ENCODE peak calls at places on chromosomes 3 and 15, in seven cellular contexts. One of them, this sample, is unnamed.

GRCh38 chr3:4043867-4044575 is 244.8 kb downstream of the LRRN1 start:
- DNase-seq in iris pigment epithelial cell: no peak
- DNase-seq in stimulated activated CD4-positive, alpha-beta T cell treated with anti-CD3 and anti-CD28 coated beads, Interleukin-4, amount 100 ng/mL, for 1 hour: no peak
- DNase-seq in activated CD8-positive, alpha-beta memory T cell treated with anti-CD3 and anti-CD28 coated beads, Interleukin-2, amount 50 U/mL, for 48 hours: no peak
- DNase-seq in effector memory CD8-positive, alpha-beta T cell: no peak
- DNase-seq in central memory CD4-positive, alpha-beta T cell: no peak
- DNase-seq in activated naive CD4-positive, alpha-beta T cell treated with anti-CD3 and anti-CD28 coated beads for 36 hours: no peak
- DNase-seq in this sample: peak; percentile 65

GRCh38 chr3:64157150-64158035 is 67.9 kb downstream of the PRICKLE2 start:
- DNase-seq in iris pigment epithelial cell: no peak
- DNase-seq in stimulated activated CD4-positive, alpha-beta T cell treated with anti-CD3 and anti-CD28 coated beads, Interleukin-4, amount 100 ng/mL, for 1 hour: no peak
- DNase-seq in activated CD8-positive, alpha-beta memory T cell treated with anti-CD3 and anti-CD28 coated beads, Interleukin-2, amount 50 U/mL, for 48 hours: no peak
- DNase-seq in effector memory CD8-positive, alpha-beta T cell: no peak
- DNase-seq in central memory CD4-positive, alpha-beta T cell: no peak
- DNase-seq in activated naive CD4-positive, alpha-beta T cell treated with anti-CD3 and anti-CD28 coated beads for 36 hours: no peak
- DNase-seq in this sample: no peak

GRCh38 chr3:103006541-103006940 is 571.7 kb downstream of the ZPLD1 start:
- DNase-seq in iris pigment epithelial cell: no peak
- DNase-seq in stimulated activated CD4-positive, alpha-beta T cell treated with anti-CD3 and anti-CD28 coated beads, Interleukin-4, amount 100 ng/mL, for 1 hour: no peak
- DNase-seq in activated CD8-positive, alpha-beta memory T cell treated with anti-CD3 and anti-CD28 coated beads, Interleukin-2, amount 50 U/mL, for 48 hours: no peak
- DNase-seq in effector memory CD8-positive, alpha-beta T cell: no peak
- DNase-seq in central memory CD4-positive, alpha-beta T cell: no peak
- DNase-seq in activated naive CD4-positive, alpha-beta T cell treated with anti-CD3 and anti-CD28 coated beads for 36 hours: no peak
- DNase-seq in this sample: no peak

GRCh38 chr15:71761649-71762048 is 48.7 kb upstream of the NR2E3 start:
- DNase-seq in iris pigment epithelial cell: peak; percentile 93
- DNase-seq in stimulated activated CD4-positive, alpha-beta T cell treated with anti-CD3 and anti-CD28 coated beads, Interleukin-4, amount 100 ng/mL, for 1 hour: no peak
- DNase-seq in activated CD8-positive, alpha-beta memory T cell treated with anti-CD3 and anti-CD28 coated beads, Interleukin-2, amount 50 U/mL, for 48 hours: no peak
- DNase-seq in effector memory CD8-positive, alpha-beta T cell: no peak
- DNase-seq in central memory CD4-positive, alpha-beta T cell: no peak
- DNase-seq in activated naive CD4-positive, alpha-beta T cell treated with anti-CD3 and anti-CD28 coated beads for 36 hours: no peak
- DNase-seq in this sample: peak; percentile 72

GRCh38 chr3:127639173-127640030 is 10.4 kb downstream of the PODXL2 start:
- DNase-seq in iris pigment epithelial cell: peak; percentile 74
- DNase-seq in stimulated activated CD4-positive, alpha-beta T cell treated with anti-CD3 and anti-CD28 coated beads, Interleukin-4, amount 100 ng/mL, for 1 hour: no peak
- DNase-seq in activated CD8-positive, alpha-beta memory T cell treated with anti-CD3 and anti-CD28 coated beads, Interleukin-2, amount 50 U/mL, for 48 hours: no peak
- DNase-seq in effector memory CD8-positive, alpha-beta T cell: no peak
- DNase-seq in central memory CD4-positive, alpha-beta T cell: no peak
- DNase-seq in activated naive CD4-positive, alpha-beta T cell treated with anti-CD3 and anti-CD28 coated beads for 36 hours: no peak
- DNase-seq in this sample: peak; percentile 18

GRCh38 chr3:14565791-14566588 is 25.8 kb upstream of the GRIP2 start:
- DNase-seq in iris pigment epithelial cell: peak; percentile 70
- DNase-seq in stimulated activated CD4-positive, alpha-beta T cell treated with anti-CD3 and anti-CD28 coated beads, Interleukin-4, amount 100 ng/mL, for 1 hour: no peak
- DNase-seq in activated CD8-positive, alpha-beta memory T cell treated with anti-CD3 and anti-CD28 coated beads, Interleukin-2, amount 50 U/mL, for 48 hours: no peak
- DNase-seq in effector memory CD8-positive, alpha-beta T cell: no peak
- DNase-seq in central memory CD4-positive, alpha-beta T cell: no peak
- DNase-seq in activated naive CD4-positive, alpha-beta T cell treated with anti-CD3 and anti-CD28 coated beads for 36 hours: no peak
- DNase-seq in this sample: peak; percentile 19

GRCh38 chr15:65578904-65579728 is 31.8 kb downstream of the INTS14 start:
- DNase-seq in iris pigment epithelial cell: no peak
- DNase-seq in stimulated activated CD4-positive, alpha-beta T cell treated with anti-CD3 and anti-CD28 coated beads, Interleukin-4, amount 100 ng/mL, for 1 hour: no peak
- DNase-seq in activated CD8-positive, alpha-beta memory T cell treated with anti-CD3 and anti-CD28 coated beads, Interleukin-2, amount 50 U/mL, for 48 hours: no peak
- DNase-seq in effector memory CD8-positive, alpha-beta T cell: no peak
- DNase-seq in central memory CD4-positive, alpha-beta T cell: no peak
- DNase-seq in activated naive CD4-positive, alpha-beta T cell treated with anti-CD3 and anti-CD28 coated beads for 36 hours: no peak
- DNase-seq in this sample: no peak

GRCh38 chr3:144770813-144771400 is 799.3 kb downstream of the DIPK2A start:
- DNase-seq in iris pigment epithelial cell: peak; percentile 38
- DNase-seq in stimulated activated CD4-positive, alpha-beta T cell treated with anti-CD3 and anti-CD28 coated beads, Interleukin-4, amount 100 ng/mL, for 1 hour: no peak
- DNase-seq in activated CD8-positive, alpha-beta memory T cell treated with anti-CD3 and anti-CD28 coated beads, Interleukin-2, amount 50 U/mL, for 48 hours: no peak
- DNase-seq in effector memory CD8-positive, alpha-beta T cell: no peak
- DNase-seq in central memory CD4-positive, alpha-beta T cell: no peak
- DNase-seq in activated naive CD4-positive, alpha-beta T cell treated with anti-CD3 and anti-CD28 coated beads for 36 hours: no peak
- DNase-seq in this sample: peak; percentile 22

GRCh38 chr3:187382609-187383151 is 14.5 kb downstream of the RTP4 start:
- DNase-seq in iris pigment epithelial cell: peak; percentile 8
- DNase-seq in stimulated activated CD4-positive, alpha-beta T cell treated with anti-CD3 and anti-CD28 coated beads, Interleukin-4, amount 100 ng/mL, for 1 hour: no peak
- DNase-seq in activated CD8-positive, alpha-beta memory T cell treated with anti-CD3 and anti-CD28 coated beads, Interleukin-2, amount 50 U/mL, for 48 hours: no peak
- DNase-seq in effector memory CD8-positive, alpha-beta T cell: no peak
- DNase-seq in central memory CD4-positive, alpha-beta T cell: no peak
- DNase-seq in activated naive CD4-positive, alpha-beta T cell treated with anti-CD3 and anti-CD28 coated beads for 36 hours: no peak
- DNase-seq in this sample: no peak

GRCh38 chr3:100043271-100043670 is 71.0 kb downstream of the FILIP1L start:
- DNase-seq in iris pigment epithelial cell: no peak
- DNase-seq in stimulated activated CD4-positive, alpha-beta T cell treated with anti-CD3 and anti-CD28 coated beads, Interleukin-4, amount 100 ng/mL, for 1 hour: no peak
- DNase-seq in activated CD8-positive, alpha-beta memory T cell treated with anti-CD3 and anti-CD28 coated beads, Interleukin-2, amount 50 U/mL, for 48 hours: no peak
- DNase-seq in effector memory CD8-positive, alpha-beta T cell: no peak
- DNase-seq in central memory CD4-positive, alpha-beta T cell: no peak
- DNase-seq in activated naive CD4-positive, alpha-beta T cell treated with anti-CD3 and anti-CD28 coated beads for 36 hours: no peak
- DNase-seq in this sample: no peak

GRCh38 chr3:65748326-65748725 is 290.4 kb downstream of the MAGI1 start:
- DNase-seq in iris pigment epithelial cell: no peak
- DNase-seq in stimulated activated CD4-positive, alpha-beta T cell treated with anti-CD3 and anti-CD28 coated beads, Interleukin-4, amount 100 ng/mL, for 1 hour: no peak
- DNase-seq in activated CD8-positive, alpha-beta memory T cell treated with anti-CD3 and anti-CD28 coated beads, Interleukin-2, amount 50 U/mL, for 48 hours: no peak
- DNase-seq in effector memory CD8-positive, alpha-beta T cell: no peak
- DNase-seq in central memory CD4-positive, alpha-beta T cell: no peak
- DNase-seq in activated naive CD4-positive, alpha-beta T cell treated with anti-CD3 and anti-CD28 coated beads for 36 hours: no peak
- DNase-seq in this sample: no peak

This sample was measured in stromal cell of bone marrow.